ENCODE peak calls at places on chromosome 18, in seven cellular contexts. One of them, this sample, is unnamed.

GRCh38 chr18:49447810-49448745 is 12.4 kb downstream of the DYM start:
- DNase-seq in ovary: no peak
- DNase-seq in lower lobe of right lung: no peak
- DNase-seq in right atrium auricular region: no peak
- DNase-seq in fibroblast of lung: peak; percentile 68
- DNase-seq in naive thymus-derived CD4-positive, alpha-beta T cell: peak; percentile 8
- DNase-seq in adrenal gland: peak; percentile 26
- DNase-seq in this sample: no peak

GRCh38 chr18:58119819-58120218 is 75.8 kb downstream of the NEDD4L start:
- DNase-seq in lower lobe of right lung: no peak
- DNase-seq in right atrium auricular region: no peak
- DNase-seq in ovary: no peak
- DNase-seq in adrenal gland: no peak
- DNase-seq in naive thymus-derived CD4-positive, alpha-beta T cell: no peak
- DNase-seq in fibroblast of lung: no peak
- DNase-seq in this sample: no peak

GRCh38 chr18:54791657-54792056 is 36.6 kb upstream of the RAB27B start:
- DNase-seq in lower lobe of right lung: no peak
- DNase-seq in adrenal gland: no peak
- DNase-seq in fibroblast of lung: no peak
- DNase-seq in naive thymus-derived CD4-positive, alpha-beta T cell: no peak
- DNase-seq in right atrium auricular region: no peak
- DNase-seq in ovary: no peak
- DNase-seq in this sample: no peak

GRCh38 chr18:11071300-11071699 is 78.1 kb downstream of the PIEZO2 start:
- DNase-seq in lower lobe of right lung: no peak
- DNase-seq in ovary: no peak
- DNase-seq in right atrium auricular region: no peak
- DNase-seq in adrenal gland: no peak
- DNase-seq in fibroblast of lung: no peak
- DNase-seq in naive thymus-derived CD4-positive, alpha-beta T cell: no peak
- DNase-seq in this sample: no peak

GRCh38 chr18:47077111-47077510 is 41.7 kb upstream of the ELOA2 start:
- DNase-seq in ovary: no peak
- DNase-seq in fibroblast of lung: no peak
- DNase-seq in naive thymus-derived CD4-positive, alpha-beta T cell: no peak
- DNase-seq in adrenal gland: no peak
- DNase-seq in lower lobe of right lung: no peak
- DNase-seq in right atrium auricular region: no peak
- DNase-seq in this sample: no peak

GRCh38 chr18:48206887-48207286 is 202.3 kb downstream of the ZBTB7C start:
- DNase-seq in right atrium auricular region: no peak
- DNase-seq in naive thymus-derived CD4-positive, alpha-beta T cell: no peak
- DNase-seq in ovary: no peak
- DNase-seq in lower lobe of right lung: no peak
- DNase-seq in fibroblast of lung: no peak
- DNase-seq in adrenal gland: no peak
- DNase-seq in this sample: no peak

GRCh38 chr18:80246656-80247402 is 485 bp downstream of the PARD6G start:
- DNase-seq in ovary: peak; percentile 70
- DNase-seq in lower lobe of right lung: no peak
- DNase-seq in fibroblast of lung: peak; percentile 12
- DNase-seq in right atrium auricular region: peak; percentile 57
- DNase-seq in naive thymus-derived CD4-positive, alpha-beta T cell: no peak
- DNase-seq in adrenal gland: peak; percentile 13
- DNase-seq in this sample: no peak

GRCh38 chr18:8661754-8662573 is 43.4 kb upstream of the MTCL1 start:
- DNase-seq in lower lobe of right lung: no peak
- DNase-seq in naive thymus-derived CD4-positive, alpha-beta T cell: no peak
- DNase-seq in fibroblast of lung: peak; percentile 38
- DNase-seq in ovary: no peak
- DNase-seq in adrenal gland: no peak
- DNase-seq in right atrium auricular region: no peak
- DNase-seq in this sample: no peak

GRCh38 chr18:58983260-58983659 is 118.6 kb downstream of the ZNF532 start:
- DNase-seq in ovary: no peak
- DNase-seq in fibroblast of lung: no peak
- DNase-seq in naive thymus-derived CD4-positive, alpha-beta T cell: no peak
- DNase-seq in lower lobe of right lung: no peak
- DNase-seq in right atrium auricular region: no peak
- DNase-seq in adrenal gland: no peak
- DNase-seq in this sample: no peak

GRCh38 chr18:44823286-44823685 is 142.6 kb downstream of the SETBP1 start:
- DNase-seq in lower lobe of right lung: no peak
- DNase-seq in naive thymus-derived CD4-positive, alpha-beta T cell: no peak
- DNase-seq in fibroblast of lung: no peak
- DNase-seq in right atrium auricular region: no peak
- DNase-seq in adrenal gland: no peak
- DNase-seq in ovary: no peak
- DNase-seq in this sample: no peak

GRCh38 chr18:60018801-60019462 is 119.1 kb downstream of the PMAIP1 start:
- DNase-seq in fibroblast of lung: peak; percentile 49
- DNase-seq in ovary: no peak
- DNase-seq in naive thymus-derived CD4-positive, alpha-beta T cell: no peak
- DNase-seq in adrenal gland: no peak
- DNase-seq in lower lobe of right lung: no peak
- DNase-seq in right atrium auricular region: no peak
- DNase-seq in this sample: no peak

GRCh38 chr18:41992066-41992465 is 37.0 kb downstream of the PIK3C3 start:
- DNase-seq in fibroblast of lung: no peak
- DNase-seq in adrenal gland: no peak
- DNase-seq in ovary: no peak
- DNase-seq in naive thymus-derived CD4-positive, alpha-beta T cell: no peak
- DNase-seq in lower lobe of right lung: no peak
- DNase-seq in right atrium auricular region: no peak
- DNase-seq in this sample: no peak

GRCh38 chr18:46859855-46860254 is 57.5 kb downstream of the PIAS2 start:
- DNase-seq in right atrium auricular region: no peak
- DNase-seq in lower lobe of right lung: no peak
- DNase-seq in ovary: no peak
- DNase-seq in naive thymus-derived CD4-positive, alpha-beta T cell: no peak
- DNase-seq in fibroblast of lung: peak; percentile 38
- DNase-seq in adrenal gland: no peak
- DNase-seq in this sample: no peak

GRCh38 chr18:79681484-79682387 is 2.1 kb downstream of the CTDP1 start:
- DNase-seq in fibroblast of lung: no peak
- DNase-seq in right atrium auricular region: no peak
- DNase-seq in adrenal gland: no peak
- DNase-seq in lower lobe of right lung: no peak
- DNase-seq in naive thymus-derived CD4-positive, alpha-beta T cell: peak; percentile 73
- DNase-seq in ovary: no peak
- DNase-seq in this sample: no peak

GRCh38 chr18:10010611-10011015 is 96.8 kb downstream of the VAPA start:
- DNase-seq in naive thymus-derived CD4-positive, alpha-beta T cell: no peak
- DNase-seq in ovary: no peak
- DNase-seq in fibroblast of lung: peak; percentile 92
- DNase-seq in adrenal gland: peak; percentile 39
- DNase-seq in right atrium auricular region: peak; percentile 91
- DNase-seq in lower lobe of right lung: no peak
- DNase-seq in this sample: peak; percentile 64

GRCh38 chr18:74229005-74229404 is 62.8 kb downstream of the CYB5A start:
- DNase-seq in naive thymus-derived CD4-positive, alpha-beta T cell: no peak
- DNase-seq in right atrium auricular region: no peak
- DNase-seq in lower lobe of right lung: no peak
- DNase-seq in adrenal gland: peak; percentile 27
- DNase-seq in ovary: no peak
- DNase-seq in fibroblast of lung: no peak
- DNase-seq in this sample: no peak

GRCh38 chr18:50142441-50143120 is 52.4 kb downstream of the MYO5B start:
- DNase-seq in fibroblast of lung: no peak
- DNase-seq in adrenal gland: no peak
- DNase-seq in lower lobe of right lung: no peak
- DNase-seq in right atrium auricular region: no peak
- DNase-seq in ovary: no peak
- DNase-seq in naive thymus-derived CD4-positive, alpha-beta T cell: no peak
- DNase-seq in this sample: no peak

GRCh38 chr18:35408843-35409261 is 31.7 kb upstream of the ZNF396 start:
- DNase-seq in naive thymus-derived CD4-positive, alpha-beta T cell: no peak
- DNase-seq in ovary: no peak
- DNase-seq in right atrium auricular region: no peak
- DNase-seq in fibroblast of lung: no peak
- DNase-seq in lower lobe of right lung: no peak
- DNase-seq in adrenal gland: no peak
- DNase-seq in this sample: no peak

GRCh38 chr18:50722311-50722710 is 97.5 kb downstream of the MRO start:
- DNase-seq in right atrium auricular region: no peak
- DNase-seq in adrenal gland: no peak
- DNase-seq in lower lobe of right lung: no peak
- DNase-seq in fibroblast of lung: no peak
- DNase-seq in naive thymus-derived CD4-positive, alpha-beta T cell: no peak
- DNase-seq in ovary: no peak
- DNase-seq in this sample: no peak

GRCh38 chr18:7104649-7105048 is 12.9 kb downstream of the LAMA1 start:
- DNase-seq in naive thymus-derived CD4-positive, alpha-beta T cell: no peak
- DNase-seq in fibroblast of lung: no peak
- DNase-seq in ovary: no peak
- DNase-seq in lower lobe of right lung: no peak
- DNase-seq in adrenal gland: no peak
- DNase-seq in right atrium auricular region: no peak
- DNase-seq in this sample: no peak

GRCh38 chr18:63637703-63638102 is 6.4 kb downstream of the SERPINB4 start:
- DNase-seq in fibroblast of lung: no peak
- DNase-seq in lower lobe of right lung: no peak
- DNase-seq in naive thymus-derived CD4-positive, alpha-beta T cell: no peak
- DNase-seq in adrenal gland: no peak
- DNase-seq in ovary: no peak
- DNase-seq in right atrium auricular region: no peak
- DNase-seq in this sample: no peak

GRCh38 chr18:45650321-45650720 is 35.0 kb downstream of the SLC14A2 start:
- DNase-seq in fibroblast of lung: no peak
- DNase-seq in lower lobe of right lung: no peak
- DNase-seq in adrenal gland: no peak
- DNase-seq in naive thymus-derived CD4-positive, alpha-beta T cell: no peak
- DNase-seq in ovary: no peak
- DNase-seq in right atrium auricular region: no peak
- DNase-seq in this sample: no peak

GRCh38 chr18:3612315-3612714 is 162.3 kb downstream of the TGIF1 start:
- DNase-seq in lower lobe of right lung: no peak
- DNase-seq in adrenal gland: no peak
- DNase-seq in ovary: no peak
- DNase-seq in naive thymus-derived CD4-positive, alpha-beta T cell: no peak
- DNase-seq in right atrium auricular region: no peak
- DNase-seq in fibroblast of lung: no peak
- DNase-seq in this sample: no peak

GRCh38 chr18:13465126-13465446 is 246.5 kb downstream of the LDLRAD4 start:
- DNase-seq in fibroblast of lung: no peak
- DNase-seq in lower lobe of right lung: no peak
- DNase-seq in right atrium auricular region: no peak
- DNase-seq in ovary: no peak
- DNase-seq in adrenal gland: no peak
- DNase-seq in naive thymus-derived CD4-positive, alpha-beta T cell: no peak
- DNase-seq in this sample: no peak
- H3K4me1 ChIP-seq in fibroblast of lung: no peaks in the 10 kb centered on the region
- H3K4me1 ChIP-seq in lower lobe of right lung: peaks cover 30% of the 10 kb centered on the region
- H3K4me1 ChIP-seq in right atrium auricular region: peaks cover 27% of the 10 kb centered on the region
- H3K4me1 ChIP-seq in ovary: no peaks in the 10 kb centered on the region
- H3K4me1 ChIP-seq in adrenal gland: peaks cover 22% of the 10 kb centered on the region
- H3K4me1 ChIP-seq in naive thymus-derived CD4-positive, alpha-beta T cell: peaks cover 47% of the 10 kb centered on the region
- H3K4me1 ChIP-seq in this sample: peaks cover 34% of the 10 kb centered on the region

GRCh38 chr18:76420888-76421287 is 74.2 kb downstream of the ZNF516 start:
- DNase-seq in fibroblast of lung: no peak
- DNase-seq in lower lobe of right lung: no peak
- DNase-seq in adrenal gland: no peak
- DNase-seq in naive thymus-derived CD4-positive, alpha-beta T cell: no peak
- DNase-seq in right atrium auricular region: no peak
- DNase-seq in ovary: no peak
- DNase-seq in this sample: no peak
- H3K27me3 ChIP-seq in fibroblast of lung: no peaks in the 10 kb centered on the region
- H3K27me3 ChIP-seq in lower lobe of right lung: no peaks in the 10 kb centered on the region
- H3K27me3 ChIP-seq in adrenal gland: no peaks in the 10 kb centered on the region
- H3K27me3 ChIP-seq in naive thymus-derived CD4-positive, alpha-beta T cell: no peaks in the 10 kb centered on the region
- H3K27me3 ChIP-seq in right atrium auricular region: no peaks in the 10 kb centered on the region
- H3K27me3 ChIP-seq in ovary: no peaks in the 10 kb centered on the region
- H3K27me3 ChIP-seq in this sample: no peaks in the 10 kb centered on the region

GRCh38 chr18:13614701-13615288 is 111.6 kb downstream of the FAM210A start:
- DNase-seq in fibroblast of lung: no peak
- DNase-seq in ovary: no peak
- DNase-seq in adrenal gland: peak; percentile 29
- DNase-seq in lower lobe of right lung: no peak
- DNase-seq in naive thymus-derived CD4-positive, alpha-beta T cell: no peak
- DNase-seq in right atrium auricular region: peak; percentile 61
- DNase-seq in this sample: no peak

GRCh38 chr18:13614318-13614643 is 112.1 kb downstream of the FAM210A start:
- DNase-seq in adrenal gland: no peak
- DNase-seq in lower lobe of right lung: no peak
- DNase-seq in fibroblast of lung: no peak
- DNase-seq in right atrium auricular region: no peak
- DNase-seq in naive thymus-derived CD4-positive, alpha-beta T cell: no peak
- DNase-seq in ovary: no peak
- DNase-seq in this sample: no peak

GRCh38 chr18:13613099-13613498 is 113.3 kb downstream of the FAM210A start:
- DNase-seq in right atrium auricular region: no peak
- DNase-seq in fibroblast of lung: no peak
- DNase-seq in lower lobe of right lung: no peak
- DNase-seq in ovary: no peak
- DNase-seq in naive thymus-derived CD4-positive, alpha-beta T cell: no peak
- DNase-seq in adrenal gland: no peak
- DNase-seq in this sample: no peak

GRCh38 chr18:13612111-13612997 is 114.0 kb downstream of the FAM210A start:
- DNase-seq in adrenal gland: no peak
- DNase-seq in ovary: no peak
- DNase-seq in right atrium auricular region: peak; percentile 64
- DNase-seq in fibroblast of lung: no peak
- DNase-seq in naive thymus-derived CD4-positive, alpha-beta T cell: peak; percentile 64
- DNase-seq in lower lobe of right lung: no peak
- DNase-seq in this sample: no peak

DNA sequence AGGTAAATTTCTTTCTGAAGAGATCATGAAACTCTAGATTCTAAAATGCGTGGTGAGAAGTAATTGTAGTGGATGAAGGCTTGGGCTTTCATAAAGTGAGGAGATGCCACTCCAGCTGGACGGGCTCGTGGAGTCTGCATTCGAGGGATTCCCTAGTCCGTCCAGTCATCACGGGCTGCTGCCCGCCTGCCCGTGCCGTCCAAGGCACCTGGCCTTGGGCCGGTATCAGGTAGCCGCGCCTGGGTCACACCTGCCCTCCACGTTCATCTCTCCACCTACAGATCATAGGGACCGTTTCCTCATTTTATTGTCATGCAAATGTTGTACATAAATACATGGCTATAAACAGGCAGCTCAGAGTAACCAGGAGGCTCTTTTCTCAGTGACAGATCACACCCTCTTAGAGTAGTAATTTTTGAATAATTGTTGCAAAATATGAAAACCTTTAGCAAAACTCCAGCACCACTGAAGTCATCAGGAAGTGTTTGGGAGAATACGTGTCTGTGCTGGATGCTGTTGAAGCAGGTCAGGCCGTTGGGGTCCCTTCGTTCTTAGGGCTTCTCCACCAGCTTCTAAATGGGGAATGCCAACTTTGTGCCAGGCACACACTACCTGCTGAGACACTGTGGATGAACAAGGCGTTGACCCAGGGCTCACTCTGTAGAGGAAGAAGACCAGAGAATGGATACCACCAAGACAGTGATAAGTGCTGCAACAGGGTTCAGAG is 112.6 kb downstream of the FAM210A start:
- DNase-seq in fibroblast of lung: no peak
- DNase-seq in lower lobe of right lung: no peak
- DNase-seq in adrenal gland: no peak
- DNase-seq in right atrium auricular region: peak; percentile 57
- DNase-seq in naive thymus-derived CD4-positive, alpha-beta T cell: no peak
- DNase-seq in ovary: no peak
- DNase-seq in this sample: no peak
- H3K4me1 ChIP-seq in fibroblast of lung: peaks cover 2% of the 10 kb centered on the region
- H3K4me1 ChIP-seq in lower lobe of right lung: peaks cover 38% of the 10 kb centered on the region
- H3K4me1 ChIP-seq in adrenal gland: peaks cover 33% of the 10 kb centered on the region
- H3K4me1 ChIP-seq in right atrium auricular region: peaks cover 70% of the 10 kb centered on the region
- H3K4me1 ChIP-seq in naive thymus-derived CD4-positive, alpha-beta T cell: peaks cover 34% of the 10 kb centered on the region
- H3K4me1 ChIP-seq in ovary: peaks cover 3% of the 10 kb centered on the region
- H3K4me1 ChIP-seq in this sample: peaks cover 79% of the 10 kb centered on the region

GRCh38 chr18:313931-314330 is 46.1 kb upstream of the THOC1 start:
- DNase-seq in naive thymus-derived CD4-positive, alpha-beta T cell: no peak
- DNase-seq in fibroblast of lung: no peak
- DNase-seq in right atrium auricular region: no peak
- DNase-seq in lower lobe of right lung: no peak
- DNase-seq in ovary: no peak
- DNase-seq in adrenal gland: no peak
- DNase-seq in this sample: no peak
- H3K27me3 ChIP-seq in naive thymus-derived CD4-positive, alpha-beta T cell: no peaks in the 10 kb centered on the region
- H3K27me3 ChIP-seq in fibroblast of lung: peaks cover 7% of the 10 kb centered on the region
- H3K27me3 ChIP-seq in right atrium auricular region: no peaks in the 10 kb centered on the region
- H3K27me3 ChIP-seq in lower lobe of right lung: no peaks in the 10 kb centered on the region
- H3K27me3 ChIP-seq in ovary: no peaks in the 10 kb centered on the region
- H3K27me3 ChIP-seq in adrenal gland: no peaks in the 10 kb centered on the region
- H3K27me3 ChIP-seq in this sample: no peaks in the 10 kb centered on the region